ENCODE peak calls at places on chromosomes 3 and 15, in ten cellular contexts. Y, F, T, D, J, E, Q, M, H and K are unnamed samples.

GRCh38 chr3:9087831-9088413 is 124.7 kb upstream of the RAD18 start:
- DNase-seq in Y (no peak), F (no peak), T (no peak), D (no peak), J (no peak), E (no peak), Q (no peak), M (no peak), H (no peak), K (no peak)

GRCh38 chr15:78875107-78875914 is 2.6 kb downstream of the MORF4L1 start:
- DNase-seq in Y (no peak), F (no peak), T (no peak), D (peak), J (no peak), E (no peak), Q (no peak), M (no peak), H (no peak), K (no peak)

GRCh38 chr3:159607856-159608255 is 380.8 kb upstream of the IL12A start:
- DNase-seq in Y (no peak), F (no peak), T (no peak), D (no peak), J (no peak), E (no peak), Q (no peak), M (no peak), H (no peak), K (no peak)

GRCh38 chr3:126916546-126916945 is 66.4 kb upstream of the PLXNA1 start:
- DNase-seq in Y (no peak), F (no peak), T (no peak), D (no peak), J (no peak), E (no peak), Q (no peak), M (no peak), H (no peak), K (no peak)

GRCh38 chr3:110318108-110318507 is 753.5 kb upstream of the NECTIN3 start:
- DNase-seq in Y (no peak), F (no peak), T (no peak), D (peak), J (peak), E (no peak), Q (no peak), M (no peak), H (no peak), K (no peak)

GRCh38 chr3:180980612-180981011 is 8.9 kb downstream of the DNAJC19 start:
- DNase-seq in Y (no peak), F (no peak), T (no peak), D (peak), J (peak), E (no peak), Q (no peak), M (no peak), H (no peak), K (no peak)

GRCh38 chr15:99031681-99032080 is 24.1 kb upstream of the PGPEP1L start:
- DNase-seq in Y (no peak), F (no peak), T (no peak), D (no peak), J (no peak), E (no peak), Q (no peak), M (no peak), H (no peak), K (no peak)

GRCh38 chr3:137792633-137793271 is 28.6 kb downstream of the SOX14 start:
- DNase-seq in Y (peak), F (no peak), T (no peak), D (no peak), J (peak), E (no peak), Q (no peak), M (peak), H (peak), K (no peak)

GRCh38 chr3:123884258-123884831 is at the start of gene MYLK:
- DNase-seq in Y (peak), F (peak), T (peak), D (peak), J (peak), E (peak), Q (peak), M (no peak), H (peak), K (peak)

DNA sequence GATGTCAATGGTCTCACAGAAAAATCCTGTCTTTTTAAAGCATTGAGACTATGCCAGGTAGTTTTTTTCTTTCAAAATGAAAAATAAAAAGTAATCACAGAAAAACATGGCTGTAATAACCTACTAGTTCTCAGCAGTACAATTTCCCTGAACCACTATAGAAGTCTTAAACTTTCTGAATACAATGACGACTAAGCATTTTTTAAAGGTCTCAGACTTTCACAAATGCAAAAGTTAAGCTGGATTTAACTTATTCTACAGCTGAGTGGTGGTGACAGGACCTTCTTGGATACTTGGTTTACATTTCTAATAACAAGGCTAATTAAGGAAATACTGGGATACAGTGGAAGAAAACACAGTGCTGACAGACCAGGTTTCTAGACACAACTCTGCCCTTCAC is 81.8 kb downstream of the CBLB start:
- DNase-seq in Y (no peak), F (no peak), T (no peak), D (no peak), J (no peak), E (no peak), Q (no peak), M (no peak), H (no peak), K (no peak)
- H3K4me3 ChIP-seq in Y (no peak), F (no peak), T (no peak), D (no peak), J (no peak), E (no peak), Q (no peak), M (peak), H (no peak), K (no peak)

GRCh38 chr15:88605507-88606436 is 15.4 kb upstream of the AEN start:
- DNase-seq in Y (no peak), F (no peak), T (no peak), D (peak), J (no peak), E (no peak), Q (peak), M (no peak), H (no peak), K (no peak)

GRCh38 chr15:88604972-88605506 is 16.1 kb upstream of the AEN start:
- DNase-seq in Y (no peak), F (no peak), T (no peak), D (no peak), J (no peak), E (no peak), Q (no peak), M (no peak), H (no peak), K (no peak)

GRCh38 chr15:88606437-88606794 is 14.7 kb upstream of the AEN start:
- DNase-seq in Y (no peak), F (no peak), T (no peak), D (no peak), J (no peak), E (no peak), Q (no peak), M (no peak), H (no peak), K (no peak)

GRCh38 chr15:88603885-88604284 is 17.3 kb upstream of the AEN start:
- DNase-seq in Y (no peak), F (no peak), T (no peak), D (no peak), J (no peak), E (no peak), Q (no peak), M (no peak), H (no peak), K (no peak)

DNA sequence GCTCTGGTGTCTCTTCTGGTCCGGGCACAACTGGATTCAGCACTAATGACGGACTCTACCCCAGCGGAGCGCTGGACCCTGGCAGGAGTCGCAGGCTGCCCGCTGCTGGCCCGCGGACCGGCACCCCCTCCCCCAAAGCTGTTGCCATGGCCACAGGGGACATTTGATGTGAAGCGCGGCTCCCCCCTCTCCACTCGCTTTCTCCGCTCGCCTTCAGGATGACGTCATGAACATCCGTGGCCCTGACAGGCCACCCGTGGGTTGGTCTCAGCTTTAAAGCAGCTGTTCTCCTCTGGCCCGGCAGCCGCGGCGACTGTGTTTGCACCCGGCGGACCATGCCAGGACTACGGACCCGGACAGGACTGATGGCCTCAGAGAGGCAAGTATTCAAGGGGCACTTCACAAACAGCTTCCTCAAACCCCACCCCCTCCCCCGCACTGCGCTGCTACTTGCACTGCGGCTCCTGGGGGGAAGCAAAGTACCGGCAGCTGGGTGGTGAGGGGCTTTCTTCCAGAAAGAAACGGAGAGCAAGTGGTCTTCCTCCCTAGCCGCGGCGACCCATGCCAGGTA is 16.7 kb upstream of the AEN start:
- DNase-seq in Y (no peak), F (no peak), T (no peak), D (no peak), J (no peak), E (no peak), Q (no peak), M (no peak), H (no peak), K (no peak)
- H3K4me3 ChIP-seq in Y (no peak), F (peak), T (no peak), D (no peak), J (no peak), E (no peak), Q (no peak), M (no peak), H (no peak), K (no peak)

GRCh38 chr3:195458188-195458800 is 15.5 kb upstream of the ACAP2 start:
- DNase-seq in Y (no peak), F (no peak), T (no peak), D (peak), J (no peak), E (no peak), Q (no peak), M (no peak), H (no peak), K (no peak)
- H3K4me3 ChIP-seq in Y (no peak), F (no peak), T (no peak), D (no peak), J (no peak), E (no peak), Q (no peak), M (no peak), H (no peak), K (no peak)

DNA sequence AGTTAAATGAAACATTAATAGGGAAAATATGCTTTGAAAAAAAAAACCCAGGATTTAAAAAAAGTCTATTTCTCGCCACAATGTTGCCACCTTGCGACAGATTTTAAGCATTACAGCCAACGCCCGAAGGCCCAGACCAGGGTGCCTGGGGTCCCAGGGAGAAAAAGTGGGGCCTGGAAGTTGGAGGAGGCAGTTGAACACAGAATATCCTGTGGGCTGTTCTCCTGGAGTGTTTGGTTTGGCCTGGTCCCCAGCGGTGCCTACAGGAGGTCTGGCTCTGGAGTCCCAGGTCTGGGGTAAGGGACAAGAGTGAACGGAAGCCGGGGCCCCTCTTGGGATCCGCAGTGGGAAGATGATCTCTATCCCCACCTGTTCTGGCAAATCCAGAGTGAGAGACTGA is 3.4 kb downstream of the RNU6-1 start:
- DNase-seq in Y (no peak), F (no peak), T (no peak), D (peak), J (peak), E (peak), Q (no peak), M (no peak), H (no peak), K (no peak)
- H3K4me3 ChIP-seq in Y (peak), F (peak), T (no peak), D (no peak), J (no peak), E (no peak), Q (peak), M (peak), H (no peak), K (peak)

GRCh38 chr3:125615256-125615655 is 20.0 kb upstream of the OSBPL11 start:
- DNase-seq in Y (no peak), F (no peak), T (no peak), D (no peak), J (no peak), E (no peak), Q (no peak), M (no peak), H (no peak), K (no peak)
- H3K4me3 ChIP-seq in Y (no peak), F (no peak), T (no peak), D (no peak), J (no peak), E (no peak), Q (no peak), M (no peak), H (no peak), K (no peak)